ENCODE peak calls at places on chromosomes 2 and 18, in six cellular contexts. Q, F, N, C, Z and P are unnamed samples.

GRCh38 chr2:192424243-192424642 is 229.5 kb upstream of the TMEFF2 start:
- DNase-seq in Q (no peak), F (no peak), N (no peak), C (no peak), Z (no peak), P (no peak)

GRCh38 chr18:26621161-26622026 is 73.0 kb upstream of the KCTD1 start:
- DNase-seq in Q (no peak), F (no peak), N (peak; percentile 44), C (peak; percentile 76), Z (peak; percentile 33), P (peak; percentile 69)

GRCh38 chr2:70616168-70616694 is 62.6 kb upstream of the TGFA start:
- DNase-seq in Q (no peak), F (no peak), N (no peak), C (no peak), Z (no peak), P (no peak)

GRCh38 chr2:207630491-207630890 is 5.3 kb upstream of the METTL21A start:
- DNase-seq in Q (no peak), F (no peak), N (no peak), C (no peak), Z (no peak), P (no peak)

GRCh38 chr2:239499989-239500914 is 99.4 kb upstream of the HDAC4 start:
- DNase-seq in Q (no peak), F (no peak), N (no peak), C (no peak), Z (no peak), P (no peak)

GRCh38 chr2:216346781-216347180 is 25.5 kb downstream of the MARCHF4 start:
- DNase-seq in Q (no peak), F (no peak), N (no peak), C (no peak), Z (no peak), P (no peak)

GRCh38 chr18:58015045-58015444 is 29.0 kb upstream of the NEDD4L start:
- DNase-seq in Q (no peak), F (no peak), N (no peak), C (no peak), Z (no peak), P (no peak)

GRCh38 chr2:32430804-32431203 is 74.0 kb downstream of the BIRC6 start:
- DNase-seq in Q (no peak), F (no peak), N (no peak), C (no peak), Z (no peak), P (no peak)

GRCh38 chr2:240622631-240623235 is 2.5 kb upstream of the GPR35 start:
- DNase-seq in Q (no peak), F (no peak), N (peak; percentile 29), C (peak; percentile 63), Z (peak; percentile 18), P (no peak)

GRCh38 chr2:235054497-235054896 is 102.7 kb downstream of the SH3BP4 start:
- DNase-seq in Q (no peak), F (no peak), N (no peak), C (no peak), Z (no peak), P (no peak)

GRCh38 chr18:31499157-31499524 is 1.2 kb downstream of the DSG2 start:
- DNase-seq in Q (no peak), F (no peak), N (no peak), C (no peak), Z (no peak), P (no peak)
- H3K4me3 ChIP-seq in Q (no peak overlapping the region), F (peak overlapping the region; percentile 75), N (peak overlapping the region; percentile 62), C (peak overlapping the region; percentile 68), Z (peak overlapping the region; percentile 80), P (peak overlapping the region; percentile 68)

GRCh38 chr2:230706053-230706498 is 6.6 kb upstream of the CAB39 start:
- DNase-seq in Q (no peak), F (no peak), N (no peak), C (no peak), Z (no peak), P (no peak)
- H3K4me3 ChIP-seq in Q (no peak overlapping the region), F (no peak overlapping the region), N (no peak overlapping the region), C (no peak overlapping the region), Z (no peak overlapping the region), P (no peak overlapping the region)

GRCh38 chr2:120443946-120444345 is 98.0 kb downstream of the INHBB start:
- DNase-seq in Q (no peak), F (no peak), N (no peak), C (no peak), Z (no peak), P (no peak)

GRCh38 chr2:120441351-120441700 is 95.4 kb downstream of the INHBB start:
- DNase-seq in Q (no peak), F (no peak), N (no peak), C (no peak), Z (no peak), P (no peak)

GRCh38 chr2:120442923-120443571 is 97.1 kb downstream of the INHBB start:
- DNase-seq in Q (no peak), F (no peak), N (no peak), C (no peak), Z (peak; percentile 38), P (no peak)

GRCh38 chr2:120441744-120442471 is 96.0 kb downstream of the INHBB start:
- DNase-seq in Q (peak; percentile 13), F (no peak), N (peak; percentile 28), C (peak; percentile 83), Z (peak; percentile 25), P (no peak)

GRCh38 chr2:120442541-120442922 is 96.6 kb downstream of the INHBB start:
- DNase-seq in Q (no peak), F (no peak), N (no peak), C (no peak), Z (no peak), P (no peak)
- H3K4me3 ChIP-seq in Q (no peak overlapping the region), F (peak overlapping the region; percentile 28), N (peak overlapping the region; percentile 21), C (peak overlapping the region; percentile 40), Z (peak overlapping the region; percentile 57), P (peak overlapping the region; percentile 44)

DNA sequence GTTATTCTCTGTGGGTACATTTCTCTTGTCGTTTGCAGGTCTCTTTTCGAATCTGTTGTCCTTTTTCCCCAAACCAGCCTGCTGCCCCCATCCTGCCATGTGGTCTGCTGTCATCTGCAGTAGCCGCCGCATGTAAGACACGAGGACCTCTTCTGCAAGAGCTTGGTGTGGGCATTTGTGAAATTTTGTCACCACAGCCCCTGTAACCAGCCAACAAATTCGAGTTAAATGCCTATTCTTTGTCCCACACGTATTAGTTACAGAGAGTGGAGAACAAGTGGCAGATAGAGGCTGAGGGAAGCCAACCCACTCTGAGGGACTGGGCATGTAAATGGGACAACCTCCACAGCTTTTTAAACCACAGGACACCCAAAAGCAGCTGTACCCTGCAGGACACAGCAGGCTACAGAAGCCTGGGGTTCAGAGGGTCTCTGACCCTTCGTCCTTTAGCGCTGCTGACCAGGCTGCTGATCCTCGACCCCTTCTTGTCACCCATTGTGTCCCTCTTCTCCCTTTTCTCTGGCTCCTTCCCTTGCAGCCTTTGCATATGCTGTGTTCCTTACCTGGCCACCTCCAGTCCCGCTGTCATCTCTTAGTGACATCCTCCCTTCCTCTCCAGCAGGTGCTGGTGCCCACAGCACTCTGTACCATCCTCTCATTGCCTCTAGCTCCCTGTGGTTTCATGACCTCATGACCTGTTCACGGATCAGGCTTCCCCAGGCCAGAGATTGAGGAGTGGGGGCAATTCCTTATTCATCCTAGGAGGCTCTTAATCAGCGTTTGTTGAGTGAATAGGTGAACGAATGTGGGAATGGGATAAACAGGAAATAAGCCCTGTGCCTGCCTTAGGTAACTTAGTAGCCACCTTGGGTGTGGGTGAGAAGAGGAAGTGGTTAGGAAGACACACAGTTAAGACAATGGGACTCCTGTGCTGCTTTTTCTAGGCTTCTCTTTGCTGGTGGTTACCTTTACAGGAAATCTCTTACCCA is 35.3 kb downstream of the ITGA6 start:
- DNase-seq in Q (no peak), F (no peak), N (no peak), C (no peak), Z (no peak), P (no peak)
- H3K4me3 ChIP-seq in Q (no peak overlapping the region), F (no peak overlapping the region), N (no peak overlapping the region), C (no peak overlapping the region), Z (no peak overlapping the region), P (no peak overlapping the region)

GRCh38 chr18:74496508-74497307 is 545 bp downstream of the CNDP2 start:
- DNase-seq in Q (peak; percentile 42), F (no peak), N (peak; percentile 59), C (peak; percentile 88), Z (peak; percentile 68), P (peak; percentile 65)

GRCh38 chr18:74499633-74500032 is 3.5 kb downstream of the CNDP2 start:
- DNase-seq in Q (no peak), F (no peak), N (peak; percentile 62), C (peak; percentile 89), Z (peak; percentile 41), P (peak; percentile 63)

GRCh38 chr18:74497308-74497640 is 1.1 kb downstream of the CNDP2 start:
- DNase-seq in Q (no peak), F (no peak), N (no peak), C (no peak), Z (no peak), P (no peak)

GRCh38 chr18:74498712-74499629 is 2.8 kb downstream of the CNDP2 start:
- DNase-seq in Q (no peak), F (no peak), N (peak; percentile 17), C (peak; percentile 79), Z (no peak), P (no peak)

GRCh38 chr18:74497778-74498177 is 1.6 kb downstream of the CNDP2 start:
- DNase-seq in Q (no peak), F (no peak), N (no peak), C (no peak), Z (no peak), P (no peak)
- H3K4me3 ChIP-seq in Q (no peak overlapping the region), F (no peak overlapping the region), N (no peak overlapping the region), C (no peak overlapping the region), Z (no peak overlapping the region), P (no peak overlapping the region)